ENCODE peak calls at places on chromosome 15, in ten cellular contexts. S is K562, H is endothelial cell, B is AG09309, I is astrocyte of the spinal cord, W is body of pancreas, M is IMR-90, E is pancreas, Z is cardiac fibroblast, A is mesothelial cell of epicardium. O is an unnamed sample.

GRCh38 chr15:20340931-20341661 is 200.5 kb downstream of the GOLGA6L6 start:
- DNase-seq in H (peak; percentile 41), E (peak; percentile 20), S (peak; percentile 29), A (peak; percentile 92), B (no peak), M (no peak), I (peak; percentile 34), W (peak; percentile 39), Z (peak; percentile 36), O (no peak)

GRCh38 chr15:66703540-66703941 is 1.5 kb downstream of the SMAD6 start:
- DNase-seq in Z (no peak), H (peak; percentile 36), A (no peak), M (peak; percentile 55), W (peak; percentile 52), I (no peak), S (no peak), B (no peak), E (peak; percentile 45), O (no peak)

GRCh38 chr15:68228143-68228970 is 1.2 kb downstream of the CLN6 start:
- DNase-seq in B (no peak), Z (no peak), H (no peak), A (no peak), S (peak; percentile 28), W (no peak), I (peak; percentile 14), E (no peak), M (no peak), O (no peak)

GRCh38 chr15:82132742-82133141 is 86.9 kb upstream of the MEX3B start:
- DNase-seq in W (no peak), A (no peak), E (no peak), I (peak; percentile 89), S (no peak), B (peak; percentile 60), H (no peak), M (peak; percentile 93), Z (peak; percentile 47), O (peak; percentile 51)

GRCh38 chr15:41671656-41672636 is 11.7 kb downstream of the MGA start:
- DNase-seq in S (no peak), A (no peak), H (no peak), B (no peak), E (no peak), W (no peak), Z (no peak), M (no peak), I (no peak), O (no peak)

GRCh38 chr15:69031013-69032001 is 16.8 kb downstream of the NOX5 start:
- DNase-seq in H (peak; percentile 64), M (no peak), S (peak; percentile 53), I (peak; percentile 27), W (peak; percentile 35), Z (peak; percentile 39), A (no peak), B (no peak), E (peak; percentile 21), O (no peak)

GRCh38 chr15:68888419-68888818 is 41.9 kb upstream of the SPESP1 start:
- DNase-seq in B (no peak), H (no peak), I (no peak), Z (no peak), W (no peak), S (no peak), A (no peak), E (no peak), M (no peak), O (no peak)

GRCh38 chr15:60827492-60827891 is 348.6 kb upstream of the ICE2 start:
- DNase-seq in E (no peak), A (no peak), S (no peak), H (no peak), W (no peak), M (no peak), Z (no peak), I (no peak), B (no peak), O (no peak)

DNA sequence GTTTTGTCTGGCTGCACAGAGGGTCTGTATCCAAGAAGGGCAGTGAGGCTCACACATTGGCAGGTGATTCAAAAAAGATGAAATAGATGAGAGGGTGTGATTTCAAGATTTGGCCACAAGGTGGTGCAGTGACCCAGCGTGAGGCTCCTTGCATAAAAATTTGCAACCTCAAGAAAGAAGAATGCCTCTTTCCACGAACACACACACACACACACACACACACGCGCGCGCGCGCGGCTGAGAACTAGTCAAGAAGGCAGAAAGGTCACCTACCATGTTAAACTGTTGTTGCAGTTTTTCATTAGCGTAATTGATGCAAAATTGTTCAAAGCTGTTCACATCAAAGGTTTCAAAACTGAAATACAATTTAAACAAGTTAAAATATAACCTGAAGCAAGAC is 39.2 kb downstream of the MYO5C start:
- DNase-seq in H (peak; percentile 69), Z (peak; percentile 90), W (peak; percentile 75), B (peak; percentile 39), M (peak; percentile 80), E (peak; percentile 53), I (peak; percentile 88), A (no peak), S (peak; percentile 66), O (peak; percentile 50)
- TF ChIP-seq CTCF in H (peak; percentile 96), Z (peak; percentile 69), W (peak; percentile 87), B (peak; percentile 78), M (peak; percentile 82), E (peak; percentile 57), I (peak; percentile 63), A (peak; percentile 94), S (peak; percentile 64), O (peak; percentile 64)

GRCh38 chr15:37789881-37790280 is 144.6 kb upstream of the TMCO5A start:
- DNase-seq in H (no peak), W (no peak), B (no peak), E (no peak), A (no peak), M (peak; percentile 86), S (no peak), Z (peak; percentile 26), I (peak; percentile 77), O (peak; percentile 5)

GRCh38 chr15:37794947-37795346 is 139.5 kb upstream of the TMCO5A start:
- DNase-seq in S (no peak), B (no peak), H (no peak), W (no peak), I (no peak), A (no peak), Z (no peak), M (no peak), E (no peak), O (no peak)

GRCh38 chr15:37791693-37792092 is 142.7 kb upstream of the TMCO5A start:
- DNase-seq in I (no peak), M (no peak), B (no peak), E (no peak), W (no peak), H (no peak), Z (no peak), A (no peak), S (no peak), O (no peak)

GRCh38 chr15:37792351-37792750 is 142.1 kb upstream of the TMCO5A start:
- DNase-seq in B (no peak), H (no peak), W (no peak), I (peak; percentile 68), S (no peak), E (no peak), Z (no peak), M (peak; percentile 21), A (no peak), O (no peak)

GRCh38 chr15:37793851-37794250 is 140.6 kb upstream of the TMCO5A start:
- DNase-seq in E (no peak), M (no peak), W (no peak), A (no peak), S (no peak), B (no peak), I (no peak), H (peak; percentile 19), Z (no peak), O (no peak)
- TF ChIP-seq CTCF in E (no peak), M (peak; percentile 16), W (no peak), A (no peak), S (no peak), B (no peak), I (peak; percentile 45), H (peak; percentile 20), Z (peak; percentile 6), O (no peak)

GRCh38 chr15:26037369-26037768 is 174.2 kb upstream of the ATP10A start:
- DNase-seq in A (no peak), B (no peak), Z (no peak), E (no peak), I (no peak), M (no peak), W (no peak), H (no peak), S (no peak), O (no peak)
- TF ChIP-seq CTCF in A (no peak), B (peak; percentile 7), Z (no peak), E (no peak), I (no peak), M (no peak), W (peak; percentile 30), H (no peak), S (no peak), O (no peak)

GRCh38 chr15:35546581-35547381 is 816 bp upstream of the DPH6 start:
- DNase-seq in S (peak; percentile 36), M (no peak), W (peak; percentile 35), H (no peak), I (no peak), A (no peak), B (no peak), E (no peak), Z (no peak), O (no peak)

GRCh38 chr15:35545316-35545824 is 595 bp downstream of the DPH6 start:
- DNase-seq in E (peak; percentile 40), H (peak; percentile 38), B (no peak), Z (peak; percentile 75), A (no peak), I (peak; percentile 69), W (peak; percentile 60), M (peak; percentile 60), S (peak; percentile 32), O (no peak)

GRCh38 chr15:35548435-35548834 is 2.5 kb upstream of the DPH6 start:
- DNase-seq in M (no peak), E (no peak), A (no peak), Z (no peak), I (no peak), H (no peak), B (no peak), W (no peak), S (peak; percentile 18), O (no peak)

GRCh38 chr15:35547775-35548364 is 1.9 kb upstream of the DPH6 start:
- DNase-seq in Z (no peak), E (no peak), S (no peak), B (no peak), H (no peak), I (no peak), W (no peak), M (no peak), A (no peak), O (no peak)

DNA sequence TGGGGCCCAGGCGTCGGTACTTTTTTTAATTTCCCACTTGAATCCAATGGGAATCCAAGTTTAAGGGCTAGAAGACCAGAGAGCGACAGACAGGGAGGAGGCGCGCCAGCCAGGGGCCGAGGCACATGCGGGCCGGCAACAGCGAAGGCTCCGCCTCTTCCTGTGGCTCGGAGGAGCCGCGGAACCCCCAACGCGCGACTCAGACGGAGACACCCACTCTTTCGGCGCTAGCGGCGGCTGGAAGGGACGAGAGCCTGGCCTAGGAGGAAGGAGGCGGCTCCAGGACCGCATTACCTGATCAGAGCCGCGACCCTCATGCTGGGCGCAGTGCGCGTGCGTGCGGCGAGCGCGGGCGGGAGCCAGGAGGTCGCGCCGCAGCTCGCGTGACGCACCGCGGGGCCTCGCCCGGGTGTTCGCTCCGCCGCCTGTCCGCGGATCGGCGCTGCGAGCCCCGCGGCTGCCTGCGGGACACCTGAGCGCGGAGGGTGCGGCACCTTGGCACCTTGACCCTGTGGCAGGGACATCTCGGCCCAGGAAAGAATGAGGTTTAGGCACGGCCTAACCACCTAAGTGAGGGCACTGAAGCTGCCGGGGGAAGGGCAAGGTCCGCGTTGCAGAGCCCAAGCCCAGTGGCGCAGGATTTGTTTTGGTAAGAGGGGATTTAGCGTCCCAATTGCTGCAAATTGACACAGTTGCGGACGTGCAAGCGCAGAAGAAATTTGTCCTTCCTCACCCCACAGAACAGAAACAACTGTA is at the start of gene DPH6:
- DNase-seq in Z (peak; percentile 91), M (peak; percentile 79), I (peak; percentile 85), H (peak; percentile 82), B (no peak), E (peak; percentile 82), A (peak; percentile 69), S (peak; percentile 88), W (peak; percentile 86), O (no peak)
- TF ChIP-seq CTCF in Z (peak; percentile 0), M (no peak), I (peak; percentile 5), H (peak; percentile 5), B (no peak), E (no peak), A (peak; percentile 4), S (no peak), W (peak; percentile 3), O (no peak)